ENCODE peak calls at places on chromosome 12, in seven cellular contexts. G, O, B, R, Y, L and Z are unnamed samples.

GRCh38 chr12:1870086-1870485 is 48.4 kb downstream of the CACNA2D4 start:
- DNase-seq in G (no peak), O (no peak), B (peak; percentile 9), R (no peak), Y (no peak), L (no peak), Z (no peak)

GRCh38 chr12:65188179-65188709 is 18.9 kb downstream of the LEMD3 start:
- DNase-seq in G (no peak), O (no peak), B (no peak), R (no peak), Y (no peak), L (no peak), Z (no peak)

GRCh38 chr12:40829738-40830144 is 137.5 kb downstream of the CNTN1 start:
- DNase-seq in G (no peak), O (no peak), B (no peak), R (no peak), Y (no peak), L (no peak), Z (no peak)

GRCh38 chr12:96361074-96361473 is 39.2 kb downstream of the CDK17 start:
- DNase-seq in G (no peak), O (no peak), B (no peak), R (no peak), Y (no peak), L (no peak), Z (no peak)

GRCh38 chr12:130639759-130640158 is 76.3 kb downstream of the RIMBP2 start:
- DNase-seq in G (no peak), O (no peak), B (no peak), R (no peak), Y (peak; percentile 13), L (no peak), Z (no peak)

GRCh38 chr12:116534341-116535121 is 24.6 kb upstream of the MAP1LC3B2 start:
- DNase-seq in G (no peak), O (no peak), B (no peak), R (no peak), Y (no peak), L (peak; percentile 46), Z (no peak)

GRCh38 chr12:56602239-56602638 is 27.9 kb downstream of the BAZ2A start:
- DNase-seq in G (no peak), O (no peak), B (no peak), R (no peak), Y (no peak), L (no peak), Z (no peak)

GRCh38 chr12:12806784-12807516 is 6.2 kb upstream of the DDX47 start:
- DNase-seq in G (no peak), O (no peak), B (no peak), R (no peak), Y (no peak), L (no peak), Z (no peak)

GRCh38 chr12:76636141-76636692 is 76.6 kb upstream of the OSBPL8 start:
- DNase-seq in G (no peak), O (no peak), B (no peak), R (no peak), Y (no peak), L (no peak), Z (no peak)

GRCh38 chr12:17062296-17063061 is 456.5 kb upstream of the LMO3 start:
- DNase-seq in G (no peak), O (no peak), B (no peak), R (no peak), Y (no peak), L (no peak), Z (no peak)

GRCh38 chr12:100473716-100474150 is at the start of gene NR1H4:
- DNase-seq in G (peak; percentile 28), O (no peak), B (no peak), R (no peak), Y (peak; percentile 51), L (peak; percentile 76), Z (no peak)

GRCh38 chr12:123474493-123475255 is 16.7 kb downstream of the SNRNP35 start:
- DNase-seq in G (no peak), O (no peak), B (no peak), R (no peak), Y (no peak), L (no peak), Z (no peak)

GRCh38 chr12:118055144-118055557 is 5.8 kb downstream of the WSB2 start:
- DNase-seq in G (no peak), O (no peak), B (peak; percentile 54), R (peak; percentile 29), Y (peak; percentile 54), L (no peak), Z (no peak)

GRCh38 chr12:107734139-107734538 is 26.8 kb downstream of the PRDM4 start:
- DNase-seq in G (no peak), O (no peak), B (no peak), R (no peak), Y (no peak), L (no peak), Z (no peak)

GRCh38 chr12:9118161-9118560 is 2.4 kb upstream of the A2M start:
- DNase-seq in G (peak; percentile 4), O (no peak), B (no peak), R (peak; percentile 11), Y (peak; percentile 67), L (no peak), Z (no peak)

GRCh38 chr12:121709478-121709890 is 3.1 kb upstream of the TMEM120B start:
- DNase-seq in G (peak; percentile 79), O (peak; percentile 56), B (peak; percentile 41), R (no peak), Y (no peak), L (no peak), Z (peak; percentile 19)

GRCh38 chr12:92478692-92479091 is 224.1 kb upstream of the PLEKHG7 start:
- DNase-seq in G (peak; percentile 3), O (no peak), B (no peak), R (no peak), Y (no peak), L (no peak), Z (no peak)

GRCh38 chr12:13727707-13728147 is 253.7 kb downstream of the GRIN2B start:
- DNase-seq in G (no peak), O (no peak), B (no peak), R (no peak), Y (no peak), L (no peak), Z (no peak)

GRCh38 chr12:128266559-128267245 is at the start of gene TMEM132C:
- DNase-seq in G (no peak), O (no peak), B (no peak), R (no peak), Y (no peak), L (peak; percentile 17), Z (no peak)

GRCh38 chr12:53060721-53061276 is 10.9 kb downstream of the TNS2 start:
- DNase-seq in G (no peak), O (no peak), B (peak; percentile 34), R (no peak), Y (peak; percentile 48), L (no peak), Z (no peak)

GRCh38 chr12:77060136-77060882 is 5.1 kb downstream of the E2F7 start:
- DNase-seq in G (no peak), O (no peak), B (no peak), R (no peak), Y (no peak), L (no peak), Z (no peak)

GRCh38 chr12:5333096-5333495 is 98.8 kb upstream of the NTF3 start:
- DNase-seq in G (no peak), O (no peak), B (no peak), R (no peak), Y (no peak), L (no peak), Z (no peak)

GRCh38 chr12:22797686-22798085 is 172.7 kb downstream of the ETNK1 start:
- DNase-seq in G (no peak), O (no peak), B (no peak), R (no peak), Y (no peak), L (no peak), Z (no peak)

GRCh38 chr12:47189753-47190152 is 110.0 kb upstream of the AMIGO2 start:
- DNase-seq in G (no peak), O (no peak), B (no peak), R (no peak), Y (no peak), L (peak; percentile 27), Z (no peak)

GRCh38 chr12:111033281-111034147 is 113.1 kb upstream of the MYL2 start:
- DNase-seq in G (no peak), O (no peak), B (no peak), R (no peak), Y (no peak), L (no peak), Z (no peak)

GRCh38 chr12:126383506-126383905 is 1318.3 kb downstream of the AACS start:
- DNase-seq in G (no peak), O (no peak), B (no peak), R (no peak), Y (no peak), L (no peak), Z (no peak)
- TF ChIP-seq CTCF in G (no peak), O (no peak), B (no peak), R (no peak), Y (no peak), L (no peak), Z (no peak)

GRCh38 chr12:14901228-14901562 is 15.5 kb upstream of the MGP start:
- DNase-seq in G (no peak), O (no peak), B (no peak), R (no peak), Y (peak; percentile 10), L (no peak), Z (no peak)

GRCh38 chr12:14900521-14901227 is 15.0 kb upstream of the MGP start:
- DNase-seq in G (no peak), O (no peak), B (no peak), R (no peak), Y (no peak), L (no peak), Z (no peak)

GRCh38 chr12:14893471-14894250 is 8.0 kb upstream of the MGP start:
- DNase-seq in G (no peak), O (peak; percentile 26), B (no peak), R (peak; percentile 40), Y (peak; percentile 36), L (no peak), Z (no peak)

GRCh38 chr12:14892726-14893442 is 7.2 kb upstream of the MGP start:
- DNase-seq in G (no peak), O (peak; percentile 40), B (no peak), R (peak; percentile 68), Y (peak; percentile 52), L (peak; percentile 75), Z (no peak)

GRCh38 chr12:14896477-14897184 is 11.0 kb upstream of the MGP start:
- DNase-seq in G (peak; percentile 67), O (peak; percentile 74), B (no peak), R (no peak), Y (no peak), L (no peak), Z (peak; percentile 60)
- H3K4me3 ChIP-seq in G (no peak overlapping the region), O (no peak overlapping the region), B (no peak overlapping the region), R (no peak overlapping the region), Y (no peak overlapping the region), L (no peak overlapping the region), Z (no peak overlapping the region)

DNA sequence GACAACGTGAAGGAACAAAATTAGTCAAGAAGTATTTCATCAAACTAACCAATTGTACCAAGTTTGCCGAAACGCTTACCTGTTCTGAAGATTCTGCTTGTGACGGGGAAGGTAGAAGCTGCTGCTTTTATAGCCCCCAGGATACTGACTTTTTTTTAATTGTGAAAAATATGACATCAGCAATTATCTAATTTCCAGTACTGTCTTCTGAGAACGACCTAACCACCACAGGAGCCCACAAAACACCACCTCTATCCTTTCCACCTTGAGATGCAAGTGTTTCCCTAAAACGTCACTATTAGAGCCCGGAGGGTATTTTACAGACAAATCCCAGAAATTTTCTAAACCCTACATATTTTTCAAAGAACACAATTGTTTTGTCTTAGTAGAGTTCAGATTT is at the start of gene IL22:
- DNase-seq in G (no peak), O (no peak), B (no peak), R (no peak), Y (no peak), L (no peak), Z (no peak)
- TF ChIP-seq CTCF in G (no peak), O (no peak), B (no peak), R (no peak), Y (no peak), L (no peak), Z (no peak)

GRCh38 chr12:662541-663292 is 528 bp downstream of the NINJ2 start:
- DNase-seq in G (peak; percentile 13), O (no peak), B (no peak), R (no peak), Y (no peak), L (no peak), Z (no peak)
- H3K4me3 ChIP-seq in G (peak overlapping the region; percentile 49), O (peak overlapping the region; percentile 26), B (no peak overlapping the region), R (peak overlapping the region; percentile 2), Y (no peak overlapping the region), L (peak overlapping the region; percentile 6), Z (no peak overlapping the region)